ENCODE peak calls at places on chromosomes 13 and 19, in eight cellular contexts. O is nucleus accumbens; H is AG10803; R is sigmoid colon; E is hippocampal formation; P is stimulated activated CD8-positive, alpha-beta memory T cell treated with anti-CD3 and anti-CD28 coated beads, Interleukin-7, amount 100 ng/mL, for 4 hours; V is CD8-positive, alpha-beta memory T cell; Y is cardiac muscle cell. D is an unnamed sample.

GRCh38 chr19:45424191-45425058 is 708 bp upstream of the ERCC1 start:
- DNase-seq in E (no peak), P (no peak), R (peak; percentile 82), V (no peak), H (peak; percentile 92), O (no peak), Y (peak; percentile 92), D (peak; percentile 93)

GRCh38 chr13:113083022-113083373 is 22.6 kb upstream of the F7 start:
- DNase-seq in R (no peak), P (no peak), O (no peak), E (no peak), V (peak; percentile 13), Y (no peak), H (no peak), D (no peak)

GRCh38 chr19:18543814-18544475 is 572 bp upstream of the FKBP8 start:
- DNase-seq in E (no peak), H (peak; percentile 63), R (peak; percentile 78), P (peak; percentile 29), Y (peak; percentile 72), V (peak; percentile 86), O (no peak), D (no peak)

GRCh38 chr19:11031421-11032070 is 57.7 kb upstream of the LDLR start:
- DNase-seq in R (no peak), Y (no peak), V (no peak), P (no peak), E (no peak), O (no peak), H (no peak), D (no peak)

GRCh38 chr19:7590256-7590655 is 5.4 kb upstream of the CAMSAP3 start:
- DNase-seq in O (no peak), V (no peak), P (no peak), R (no peak), E (no peak), Y (no peak), H (no peak), D (no peak)

GRCh38 chr19:1251233-1251502 is 2.8 kb downstream of the MIDN start:
- DNase-seq in P (no peak), E (no peak), Y (peak; percentile 82), H (peak; percentile 78), O (no peak), R (no peak), V (no peak), D (no peak)

GRCh38 chr19:18591735-18592385 is 3.3 kb downstream of the REX1BD start:
- DNase-seq in H (peak; percentile 86), R (no peak), P (no peak), V (peak; percentile 41), E (no peak), Y (no peak), O (no peak), D (no peak)

GRCh38 chr13:79271616-79272015 is 134.4 kb downstream of the RBM26 start:
- DNase-seq in H (no peak), P (no peak), O (no peak), Y (no peak), V (no peak), E (no peak), R (no peak), D (no peak)

GRCh38 chr13:94999871-95000270 is 287.5 kb upstream of the SOX21 start:
- DNase-seq in V (no peak), O (no peak), Y (no peak), R (no peak), P (no peak), E (no peak), H (no peak), D (peak; percentile 19)

GRCh38 chr19:50721441-50722137 is 1.6 kb upstream of the CLEC11A start:
- DNase-seq in E (no peak), O (no peak), H (no peak), R (no peak), Y (no peak), V (no peak), P (no peak), D (no peak)

GRCh38 chr19:29263305-29264080 is 50.5 kb upstream of the UQCRFS1 start:
- DNase-seq in E (no peak), V (peak; percentile 56), H (peak; percentile 33), R (no peak), Y (peak; percentile 51), O (no peak), P (peak; percentile 26), D (no peak)

GRCh38 chr13:31031482-31031881 is 99.0 kb downstream of the TEX26 start:
- DNase-seq in E (no peak), H (no peak), Y (no peak), O (no peak), R (no peak), P (no peak), V (no peak), D (no peak)

GRCh38 chr13:30829145-30829544 is 76.9 kb upstream of the MEDAG start:
- DNase-seq in P (no peak), O (no peak), Y (peak; percentile 38), E (no peak), V (no peak), R (no peak), H (peak; percentile 64), D (no peak)

GRCh38 chr19:15091918-15092753 is 10.1 kb downstream of the OR1I1 start:
- DNase-seq in E (peak; percentile 3), Y (peak; percentile 81), H (peak; percentile 64), V (peak; percentile 58), O (no peak), R (peak; percentile 66), P (no peak), D (no peak)

GRCh38 chr13:44035400-44035799 is 155.7 kb downstream of the LACC1 start:
- DNase-seq in P (no peak), H (no peak), E (no peak), O (no peak), V (no peak), R (no peak), Y (no peak), D (no peak)

GRCh38 chr19:31960474-31960873 is 384.9 kb upstream of the ZNF507 start:
- DNase-seq in O (no peak), R (no peak), H (no peak), E (no peak), V (no peak), P (no peak), Y (no peak), D (no peak)

GRCh38 chr19:6453951-6454565 is 5.5 kb downstream of the SLC25A23 start:
- DNase-seq in V (no peak), Y (no peak), E (no peak), H (no peak), O (no peak), P (no peak), R (no peak), D (no peak)

GRCh38 chr13:56659041-56659471 is 481.7 kb upstream of the PRR20A start:
- DNase-seq in R (peak; percentile 57), O (no peak), P (no peak), E (no peak), H (no peak), V (no peak), Y (no peak), D (no peak)

GRCh38 chr13:75870397-75870801 is 234.3 kb downstream of the LMO7 start:
- DNase-seq in P (no peak), V (peak; percentile 44), H (peak; percentile 27), O (no peak), Y (peak; percentile 38), E (peak; percentile 20), R (no peak), D (no peak)

GRCh38 chr19:38838208-38838985 is 6.8 kb upstream of the ECH1 start:
- DNase-seq in O (no peak), V (no peak), R (no peak), E (no peak), H (no peak), P (peak; percentile 49), Y (no peak), D (no peak)

GRCh38 chr13:94711561-94712286 is 621 bp downstream of the SOX21 start:
- DNase-seq in Y (peak; percentile 18), R (peak; percentile 63), E (no peak), V (no peak), H (peak; percentile 6), O (no peak), P (no peak), D (no peak)

GRCh38 chr19:11091343-11092153 is 2.3 kb downstream of the LDLR start:
- DNase-seq in H (peak; percentile 96), Y (peak; percentile 97), P (peak; percentile 42), V (peak; percentile 83), R (peak; percentile 89), E (peak; percentile 65), O (no peak), D (peak; percentile 87)

GRCh38 chr13:37595162-37595561 is 3.4 kb downstream of the POSTN start:
- DNase-seq in E (no peak), R (no peak), P (no peak), O (no peak), H (peak; percentile 46), Y (peak; percentile 73), V (no peak), D (peak; percentile 17)

GRCh38 chr13:21971662-21972635 is 301.1 kb downstream of the FGF9 start:
- DNase-seq in V (no peak), Y (peak; percentile 3), O (no peak), P (no peak), R (no peak), E (no peak), H (peak; percentile 89), D (no peak)

GRCh38 chr19:46426506-46427162 is 2.1 kb downstream of the PNMA8C start:
- DNase-seq in Y (peak; percentile 89), O (peak; percentile 29), R (peak; percentile 83), V (peak; percentile 53), E (peak; percentile 74), H (peak; percentile 73), P (no peak), D (no peak)

GRCh38 chr13:109802936-109803335 is 16.6 kb upstream of the IRS2 start:
- DNase-seq in H (no peak), P (no peak), R (no peak), O (no peak), Y (no peak), E (no peak), V (no peak), D (no peak)

GRCh38 chr13:112444001-112444311 is 67.8 kb downstream of the SPACA7 start:
- DNase-seq in H (peak; percentile 26), O (no peak), R (peak; percentile 76), P (no peak), V (no peak), Y (peak; percentile 62), E (peak; percentile 22), D (peak; percentile 19)

GRCh38 chr19:49553451-49554271 is 25.9 kb downstream of the RCN3 start:
- DNase-seq in E (no peak), P (peak; percentile 49), V (peak; percentile 62), H (peak; percentile 63), R (no peak), O (no peak), Y (peak; percentile 44), D (peak; percentile 39)

GRCh38 chr13:20197361-20197834 is 4.7 kb upstream of the GJB2 start:
- DNase-seq in P (no peak), V (no peak), O (no peak), E (peak; percentile 49), R (no peak), Y (peak; percentile 58), H (peak; percentile 42), D (no peak)

GRCh38 chr13:112153846-112154245 is 86.9 kb downstream of the SOX1 start:
- DNase-seq in P (no peak), V (no peak), H (no peak), O (no peak), E (no peak), Y (no peak), R (no peak), D (no peak)

GRCh38 chr13:111045170-111045569 is 69.9 kb upstream of the ARHGEF7 start:
- DNase-seq in R (no peak), O (no peak), H (no peak), P (no peak), E (no peak), Y (no peak), V (no peak), D (no peak)

GRCh38 chr19:12217332-12217731 is 54.4 kb downstream of the ZNF136 start:
- DNase-seq in V (no peak), O (no peak), Y (no peak), R (no peak), E (no peak), H (no peak), P (no peak), D (no peak)

D was measured in pulmonary artery endothelial cell.